ENCODE peak calls at places on chromosomes 7 and 10, in nine cellular contexts. One of them, this sample, is unnamed.

GRCh38 chr10:84291389-84291788 is 37.0 kb upstream of the CCSER2 start:
- DNase-seq in hepatocyte: peak; percentile 69
- DNase-seq in GM23248: peak; percentile 74
- DNase-seq in HCT116: no peak
- DNase-seq in OCI-LY7: no peak
- DNase-seq in PC-3: peak; percentile 55
- DNase-seq in MM.1S: peak; percentile 51
- DNase-seq in SK-N-SH: no peak
- DNase-seq in GM23338: peak; percentile 89
- DNase-seq in this sample: no peak

GRCh38 chr7:16739863-16740622 is 13.5 kb upstream of the TSPAN13 start:
- DNase-seq in hepatocyte: peak; percentile 83
- DNase-seq in GM23248: peak; percentile 95
- DNase-seq in HCT116: peak; percentile 24
- DNase-seq in OCI-LY7: no peak
- DNase-seq in PC-3: peak; percentile 92
- DNase-seq in MM.1S: no peak
- DNase-seq in SK-N-SH: no peak
- DNase-seq in GM23338: no peak
- DNase-seq in this sample: peak; percentile 73

GRCh38 chr10:43124094-43124521 is 14.1 kb upstream of the CSGALNACT2 start:
- DNase-seq in hepatocyte: no peak
- DNase-seq in GM23248: no peak
- DNase-seq in HCT116: no peak
- DNase-seq in OCI-LY7: no peak
- DNase-seq in PC-3: no peak
- DNase-seq in MM.1S: no peak
- DNase-seq in SK-N-SH: no peak
- DNase-seq in GM23338: no peak
- DNase-seq in this sample: no peak

GRCh38 chr7:1714583-1715330 is 44.7 kb downstream of the ELFN1 start:
- DNase-seq in hepatocyte: no peak
- DNase-seq in GM23248: no peak
- DNase-seq in HCT116: no peak
- DNase-seq in OCI-LY7: no peak
- DNase-seq in PC-3: no peak
- DNase-seq in MM.1S: no peak
- DNase-seq in SK-N-SH: no peak
- DNase-seq in GM23338: no peak
- DNase-seq in this sample: no peak

GRCh38 chr10:69438531-69439349 is 12.5 kb upstream of the TSPAN15 start:
- DNase-seq in hepatocyte: peak; percentile 72
- DNase-seq in GM23248: peak; percentile 83
- DNase-seq in HCT116: peak; percentile 42
- DNase-seq in OCI-LY7: no peak
- DNase-seq in PC-3: peak; percentile 99
- DNase-seq in MM.1S: no peak
- DNase-seq in SK-N-SH: peak; percentile 42
- DNase-seq in GM23338: no peak
- DNase-seq in this sample: peak; percentile 72

GRCh38 chr10:59595584-59595983 is 114.1 kb downstream of the SLC16A9 start:
- DNase-seq in hepatocyte: no peak
- DNase-seq in GM23248: no peak
- DNase-seq in HCT116: no peak
- DNase-seq in OCI-LY7: no peak
- DNase-seq in PC-3: peak; percentile 80
- DNase-seq in MM.1S: no peak
- DNase-seq in SK-N-SH: peak; percentile 16
- DNase-seq in GM23338: no peak
- DNase-seq in this sample: no peak

GRCh38 chr7:44149571-44150465 is 8.7 kb upstream of the MYL7 start:
- DNase-seq in hepatocyte: no peak
- DNase-seq in GM23248: peak; percentile 38
- DNase-seq in HCT116: no peak
- DNase-seq in OCI-LY7: no peak
- DNase-seq in PC-3: no peak
- DNase-seq in MM.1S: no peak
- DNase-seq in SK-N-SH: peak; percentile 10
- DNase-seq in GM23338: no peak
- DNase-seq in this sample: no peak

GRCh38 chr7:7640221-7641128 is at the start of gene UMAD1:
- DNase-seq in hepatocyte: peak; percentile 99
- DNase-seq in GM23248: peak; percentile 100
- DNase-seq in HCT116: peak; percentile 99
- DNase-seq in OCI-LY7: peak; percentile 99
- DNase-seq in PC-3: peak; percentile 99
- DNase-seq in MM.1S: peak; percentile 99
- DNase-seq in SK-N-SH: peak; percentile 93
- DNase-seq in GM23338: peak; percentile 99
- DNase-seq in this sample: peak; percentile 99

GRCh38 chr10:11036424-11037011 is 18.8 kb downstream of the CELF2 start:
- DNase-seq in hepatocyte: peak; percentile 70
- DNase-seq in GM23248: peak; percentile 68
- DNase-seq in HCT116: no peak
- DNase-seq in OCI-LY7: no peak
- DNase-seq in PC-3: peak; percentile 48
- DNase-seq in MM.1S: no peak
- DNase-seq in SK-N-SH: peak; percentile 55
- DNase-seq in GM23338: peak; percentile 77
- DNase-seq in this sample: peak; percentile 22

GRCh38 chr10:122323188-122323587 is 51.3 kb upstream of the PLEKHA1 start:
- DNase-seq in hepatocyte: no peak
- DNase-seq in GM23248: no peak
- DNase-seq in HCT116: no peak
- DNase-seq in OCI-LY7: no peak
- DNase-seq in PC-3: no peak
- DNase-seq in MM.1S: no peak
- DNase-seq in SK-N-SH: no peak
- DNase-seq in GM23338: no peak
- DNase-seq in this sample: no peak

GRCh38 chr10:71474702-71475242 is 78.1 kb downstream of the CDH23 start:
- DNase-seq in hepatocyte: no peak
- DNase-seq in GM23248: no peak
- DNase-seq in HCT116: no peak
- DNase-seq in OCI-LY7: no peak
- DNase-seq in PC-3: no peak
- DNase-seq in MM.1S: no peak
- DNase-seq in SK-N-SH: no peak
- DNase-seq in GM23338: no peak
- DNase-seq in this sample: no peak

GRCh38 chr10:12825255-12825654 is 176.3 kb downstream of the CCDC3 start:
- DNase-seq in hepatocyte: no peak
- DNase-seq in GM23248: no peak
- DNase-seq in HCT116: no peak
- DNase-seq in OCI-LY7: no peak
- DNase-seq in PC-3: no peak
- DNase-seq in MM.1S: no peak
- DNase-seq in SK-N-SH: no peak
- DNase-seq in GM23338: no peak
- DNase-seq in this sample: no peak

GRCh38 chr7:55086413-55087201 is 67.8 kb downstream of the EGFR start:
- DNase-seq in hepatocyte: peak; percentile 35
- DNase-seq in GM23248: peak; percentile 90
- DNase-seq in HCT116: peak; percentile 64
- DNase-seq in OCI-LY7: peak; percentile 39
- DNase-seq in PC-3: peak; percentile 78
- DNase-seq in MM.1S: no peak
- DNase-seq in SK-N-SH: peak; percentile 57
- DNase-seq in GM23338: no peak
- DNase-seq in this sample: peak; percentile 87

GRCh38 chr10:129952771-129953489 is 11.1 kb downstream of the EBF3 start:
- DNase-seq in hepatocyte: no peak
- DNase-seq in GM23248: no peak
- DNase-seq in HCT116: no peak
- DNase-seq in OCI-LY7: no peak
- DNase-seq in PC-3: no peak
- DNase-seq in MM.1S: no peak
- DNase-seq in SK-N-SH: no peak
- DNase-seq in GM23338: no peak
- DNase-seq in this sample: no peak

GRCh38 chr10:128028508-128029279 is 97.5 kb downstream of the MKI67 start:
- DNase-seq in hepatocyte: no peak
- DNase-seq in GM23248: peak; percentile 15
- DNase-seq in HCT116: no peak
- DNase-seq in OCI-LY7: no peak
- DNase-seq in PC-3: no peak
- DNase-seq in MM.1S: no peak
- DNase-seq in SK-N-SH: no peak
- DNase-seq in GM23338: no peak
- DNase-seq in this sample: no peak

GRCh38 chr10:88687853-88688467 is 18.1 kb upstream of the LIPK start:
- DNase-seq in hepatocyte: peak; percentile 19
- DNase-seq in GM23248: peak; percentile 54
- DNase-seq in HCT116: peak; percentile 32
- DNase-seq in OCI-LY7: peak; percentile 26
- DNase-seq in PC-3: no peak
- DNase-seq in MM.1S: peak; percentile 26
- DNase-seq in SK-N-SH: peak; percentile 34
- DNase-seq in GM23338: peak; percentile 46
- DNase-seq in this sample: no peak

DNA sequence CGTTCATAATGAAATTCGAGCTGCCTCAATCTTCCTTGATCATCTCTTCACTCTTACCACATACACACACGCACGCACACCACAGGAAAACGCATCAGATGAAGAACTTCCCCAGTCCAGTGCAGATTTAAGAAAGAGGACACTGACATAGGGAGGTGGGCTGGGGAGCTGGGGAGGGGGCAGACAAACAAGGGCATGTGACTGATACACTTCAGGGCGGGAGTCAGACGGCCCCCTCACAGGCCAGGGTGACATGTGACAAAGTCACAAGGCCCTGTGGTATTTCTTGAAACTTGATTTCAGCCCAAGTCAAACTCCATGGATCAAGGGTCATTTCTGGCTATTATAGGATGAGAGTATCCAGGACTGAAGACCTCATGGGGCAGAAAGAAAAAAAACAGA is 82.6 kb downstream of the KCNMA1 start:
- DNase-seq in hepatocyte: no peak
- DNase-seq in GM23248: no peak
- DNase-seq in HCT116: no peak
- DNase-seq in OCI-LY7: no peak
- DNase-seq in PC-3: no peak
- DNase-seq in MM.1S: no peak
- DNase-seq in SK-N-SH: no peak
- DNase-seq in GM23338: no peak
- DNase-seq in this sample: no peak
- H3K27ac ChIP-seq in hepatocyte: peak overlapping the region; percentile 82
- H3K27ac ChIP-seq in GM23248: no peak overlapping the region
- H3K27ac ChIP-seq in HCT116: no peak overlapping the region
- H3K27ac ChIP-seq in OCI-LY7: no peak overlapping the region
- H3K27ac ChIP-seq in PC-3: no peak overlapping the region
- H3K27ac ChIP-seq in MM.1S: no peak overlapping the region
- H3K27ac ChIP-seq in SK-N-SH: no peak overlapping the region
- H3K27ac ChIP-seq in GM23338: no peak overlapping the region
- H3K27ac ChIP-seq in this sample: no peak overlapping the region

GRCh38 chr10:101784558-101784957 is 1.3 kb upstream of the NPM3 start:
- DNase-seq in hepatocyte: no peak
- DNase-seq in GM23248: no peak
- DNase-seq in HCT116: no peak
- DNase-seq in OCI-LY7: no peak
- DNase-seq in PC-3: no peak
- DNase-seq in MM.1S: no peak
- DNase-seq in SK-N-SH: no peak
- DNase-seq in GM23338: no peak
- DNase-seq in this sample: no peak
- H3K9me2 ChIP-seq in hepatocyte: no peaks in the 10 kb centered on the region
- H3K9me2 ChIP-seq in GM23248: no peaks in the 10 kb centered on the region
- H3K9me2 ChIP-seq in HCT116: no peaks in the 10 kb centered on the region
- H3K9me2 ChIP-seq in OCI-LY7: no peaks in the 10 kb centered on the region
- H3K9me2 ChIP-seq in PC-3: no peaks in the 10 kb centered on the region
- H3K9me2 ChIP-seq in MM.1S: no peaks in the 10 kb centered on the region
- H3K9me2 ChIP-seq in SK-N-SH: no peaks in the 10 kb centered on the region
- H3K9me2 ChIP-seq in GM23338: no peaks in the 10 kb centered on the region
- H3K9me2 ChIP-seq in this sample: no peaks in the 10 kb centered on the region

GRCh38 chr7:136878878-136879277 is 10.4 kb downstream of the CHRM2 start:
- DNase-seq in hepatocyte: no peak
- DNase-seq in GM23248: no peak
- DNase-seq in HCT116: no peak
- DNase-seq in OCI-LY7: no peak
- DNase-seq in PC-3: no peak
- DNase-seq in MM.1S: no peak
- DNase-seq in SK-N-SH: no peak
- DNase-seq in GM23338: peak; percentile 51
- DNase-seq in this sample: no peak

GRCh38 chr7:136883046-136883445 is 14.6 kb downstream of the CHRM2 start:
- DNase-seq in hepatocyte: no peak
- DNase-seq in GM23248: peak; percentile 12
- DNase-seq in HCT116: no peak
- DNase-seq in OCI-LY7: no peak
- DNase-seq in PC-3: no peak
- DNase-seq in MM.1S: no peak
- DNase-seq in SK-N-SH: no peak
- DNase-seq in GM23338: peak; percentile 27
- DNase-seq in this sample: no peak

GRCh38 chr7:136877509-136877908 is 9.1 kb downstream of the CHRM2 start:
- DNase-seq in hepatocyte: no peak
- DNase-seq in GM23248: peak; percentile 10
- DNase-seq in HCT116: no peak
- DNase-seq in OCI-LY7: no peak
- DNase-seq in PC-3: no peak
- DNase-seq in MM.1S: no peak
- DNase-seq in SK-N-SH: no peak
- DNase-seq in GM23338: no peak
- DNase-seq in this sample: no peak

GRCh38 chr7:136874393-136875032 is 6.1 kb downstream of the CHRM2 start:
- DNase-seq in hepatocyte: peak; percentile 11
- DNase-seq in GM23248: peak; percentile 42
- DNase-seq in HCT116: peak; percentile 2
- DNase-seq in OCI-LY7: peak; percentile 16
- DNase-seq in PC-3: peak; percentile 55
- DNase-seq in MM.1S: peak; percentile 30
- DNase-seq in SK-N-SH: peak; percentile 72
- DNase-seq in GM23338: peak; percentile 75
- DNase-seq in this sample: no peak

DNA sequence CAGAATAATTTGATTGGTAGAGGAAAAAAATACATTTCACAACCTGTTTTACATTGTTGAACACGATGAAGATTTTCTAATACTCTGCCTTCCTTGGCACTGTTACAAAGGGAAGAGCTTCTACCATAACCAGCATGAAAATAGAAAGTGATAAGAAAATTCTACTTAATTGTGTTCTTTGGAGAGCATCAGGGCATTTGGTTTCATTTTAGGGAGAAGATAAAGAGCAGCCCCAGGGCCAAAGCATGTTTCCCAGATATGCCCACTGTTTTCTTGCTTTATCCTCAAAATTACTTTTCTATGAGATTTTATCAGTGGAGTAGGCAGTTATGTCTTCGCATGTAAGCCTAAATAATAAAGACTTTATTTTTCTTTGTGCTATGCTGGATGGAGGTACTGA is 9.5 kb downstream of the CHRM2 start:
- DNase-seq in hepatocyte: no peak
- DNase-seq in GM23248: no peak
- DNase-seq in HCT116: no peak
- DNase-seq in OCI-LY7: no peak
- DNase-seq in PC-3: no peak
- DNase-seq in MM.1S: no peak
- DNase-seq in SK-N-SH: peak; percentile 55
- DNase-seq in GM23338: no peak
- DNase-seq in this sample: no peak
- H3K27ac ChIP-seq in hepatocyte: no peak overlapping the region
- H3K27ac ChIP-seq in GM23248: no peak overlapping the region
- H3K27ac ChIP-seq in HCT116: no peak overlapping the region
- H3K27ac ChIP-seq in OCI-LY7: no peak overlapping the region
- H3K27ac ChIP-seq in PC-3: no peak overlapping the region
- H3K27ac ChIP-seq in MM.1S: no peak overlapping the region
- H3K27ac ChIP-seq in SK-N-SH: no peak overlapping the region
- H3K27ac ChIP-seq in GM23338: no peak overlapping the region
- H3K27ac ChIP-seq in this sample: no peak overlapping the region

GRCh38 chr10:86359111-86359510 is 7.5 kb downstream of the GRID1 start:
- DNase-seq in hepatocyte: no peak
- DNase-seq in GM23248: no peak
- DNase-seq in HCT116: no peak
- DNase-seq in OCI-LY7: no peak
- DNase-seq in PC-3: no peak
- DNase-seq in MM.1S: no peak
- DNase-seq in SK-N-SH: no peak
- DNase-seq in GM23338: no peak
- DNase-seq in this sample: no peak
- H3K9me2 ChIP-seq in hepatocyte: no peaks in the 10 kb centered on the region
- H3K9me2 ChIP-seq in GM23248: no peaks in the 10 kb centered on the region
- H3K9me2 ChIP-seq in HCT116: no peaks in the 10 kb centered on the region
- H3K9me2 ChIP-seq in OCI-LY7: no peaks in the 10 kb centered on the region
- H3K9me2 ChIP-seq in PC-3: no peaks in the 10 kb centered on the region
- H3K9me2 ChIP-seq in MM.1S: no peaks in the 10 kb centered on the region
- H3K9me2 ChIP-seq in SK-N-SH: no peaks in the 10 kb centered on the region
- H3K9me2 ChIP-seq in GM23338: no peaks in the 10 kb centered on the region
- H3K9me2 ChIP-seq in this sample: no peaks in the 10 kb centered on the region